ENCODE peak calls at places on chromosomes 3 and 15, in five cellular contexts. Q is effector memory CD4-positive, alpha-beta T cell; H is HepG2; T is endothelial cell of umbilical vein; K is mesenchymal stem cell. C is an unnamed sample.

GRCh38 chr15:52790166-52790708 is at the start of gene ONECUT1:
- DNase-seq in T (peak; percentile 44), K (peak; percentile 40), H (peak; percentile 37), Q (no peak), C (peak; percentile 18)

GRCh38 chr3:77055841-77056341 is 16.0 kb downstream of the ROBO2 start:
- DNase-seq in Q (no peak), K (peak; percentile 42), H (no peak), T (no peak), C (peak; percentile 2)

GRCh38 chr15:98651581-98652220 is 3.4 kb downstream of the IGF1R start:
- DNase-seq in K (peak; percentile 30), T (peak; percentile 53), H (no peak), Q (no peak), C (peak; percentile 49)

GRCh38 chr15:90413411-90414379 is 25.7 kb downstream of the IQGAP1 start:
- DNase-seq in T (peak; percentile 54), Q (no peak), H (no peak), K (peak; percentile 87), C (peak; percentile 59)

GRCh38 chr3:31105011-31105410 is 210.6 kb upstream of the GADL1 start:
- DNase-seq in T (no peak), K (no peak), H (no peak), Q (no peak), C (no peak)

GRCh38 chr15:85706779-85707518 is 87.8 kb downstream of the KLHL25 start:
- DNase-seq in Q (peak; percentile 36), H (no peak), K (peak; percentile 89), T (peak; percentile 70), C (peak; percentile 64)

GRCh38 chr3:106399773-106400172 is 531.0 kb upstream of the CBLB start:
- DNase-seq in H (no peak), T (no peak), K (peak; percentile 39), Q (no peak), C (no peak)

GRCh38 chr15:83830381-83830780 is 176.5 kb downstream of the ADAMTSL3 start:
- DNase-seq in Q (no peak), K (no peak), H (no peak), T (no peak), C (no peak)

GRCh38 chr3:131608741-131609140 is 106.0 kb upstream of the MRPL3 start:
- DNase-seq in K (no peak), Q (no peak), H (no peak), T (no peak), C (no peak)

GRCh38 chr3:145767909-145768308 is 393.1 kb downstream of the PLOD2 start:
- DNase-seq in H (no peak), Q (no peak), K (peak; percentile 3), T (peak; percentile 40), C (peak; percentile 49)

GRCh38 chr15:32919749-32920414 is 202.1 kb downstream of the GREM1 start:
- DNase-seq in T (no peak), H (no peak), Q (no peak), K (peak; percentile 60), C (peak; percentile 93)

GRCh38 chr3:117230924-117231323 is 521.3 kb downstream of the TUSC7 start:
- DNase-seq in K (no peak), Q (no peak), T (no peak), H (no peak), C (no peak)

GRCh38 chr3:117238805-117239204 is 529.2 kb downstream of the TUSC7 start:
- DNase-seq in K (no peak), T (no peak), Q (no peak), H (no peak), C (no peak)

GRCh38 chr3:117234321-117234720 is 524.7 kb downstream of the TUSC7 start:
- DNase-seq in Q (no peak), H (no peak), T (no peak), K (no peak), C (no peak)
- H3K27ac ChIP-seq in Q (no peak overlapping the region), H (no peak overlapping the region), T (no peak overlapping the region), K (no peak overlapping the region), C (no peak overlapping the region)

GRCh38 chr15:97600190-97600589 is 360.3 kb upstream of the ARRDC4 start:
- DNase-seq in T (no peak), H (no peak), Q (no peak), K (no peak), C (no peak)

GRCh38 chr15:97598353-97598798 is 362.1 kb upstream of the ARRDC4 start:
- DNase-seq in Q (no peak), H (no peak), K (no peak), T (no peak), C (no peak)
- H3K27ac ChIP-seq in Q (no peak overlapping the region), H (no peak overlapping the region), K (no peak overlapping the region), T (no peak overlapping the region), C (no peak overlapping the region)

GRCh38 chr3:136956994-136957393 is 789 bp upstream of the IL20RB start:
- DNase-seq in T (no peak), H (no peak), Q (no peak), K (no peak), C (no peak)
- H3K27ac ChIP-seq in T (no peak overlapping the region), H (peak overlapping the region; percentile 41), Q (no peak overlapping the region), K (no peak overlapping the region), C (no peak overlapping the region)

GRCh38 chr3:196640501-196640968 is 1.0 kb downstream of the NRROS start:
- DNase-seq in K (no peak), T (no peak), Q (no peak), H (no peak), C (no peak)

GRCh38 chr3:196643761-196644160 is 4.3 kb downstream of the NRROS start:
- DNase-seq in K (no peak), H (no peak), Q (no peak), T (no peak), C (no peak)

GRCh38 chr3:196645091-196645490 is 5.6 kb downstream of the NRROS start:
- DNase-seq in Q (no peak), T (no peak), K (no peak), H (no peak), C (no peak)

GRCh38 chr3:196641278-196642058 is 2.0 kb downstream of the NRROS start:
- DNase-seq in Q (peak; percentile 20), T (no peak), K (no peak), H (no peak), C (no peak)

GRCh38 chr3:196643201-196643749 is 3.8 kb downstream of the NRROS start:
- DNase-seq in T (no peak), Q (peak; percentile 12), H (no peak), K (no peak), C (no peak)
- H3K27ac ChIP-seq in T (no peak overlapping the region), Q (peak overlapping the region; percentile 79), H (no peak overlapping the region), K (no peak overlapping the region), C (no peak overlapping the region)

DNA sequence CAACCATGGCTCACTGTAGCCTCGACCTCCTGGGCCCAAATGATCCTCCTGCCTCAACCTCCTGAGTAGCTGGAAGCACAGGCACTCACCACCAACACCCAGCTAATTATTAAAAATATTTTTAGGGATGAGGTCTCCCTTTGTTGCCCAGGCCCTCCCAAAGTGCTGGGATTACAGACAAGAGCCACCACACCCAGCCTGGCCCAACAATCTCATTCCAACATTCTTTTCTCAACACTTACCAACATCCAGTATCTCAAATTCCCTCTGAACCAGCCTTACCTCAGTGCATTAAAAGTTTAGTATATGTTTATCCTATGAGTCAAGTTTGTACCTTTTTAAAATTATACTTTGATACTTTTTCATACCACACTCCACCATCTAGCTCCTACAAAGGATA is 25.0 kb downstream of the ANXA2 start:
- DNase-seq in Q (no peak), K (no peak), T (no peak), H (no peak), C (peak; percentile 77)
- H3K27ac ChIP-seq in Q (no peak overlapping the region), K (peak overlapping the region; percentile 98), T (peak overlapping the region; percentile 98), H (peak overlapping the region; percentile 93), C (peak overlapping the region; percentile 93)

DNA sequence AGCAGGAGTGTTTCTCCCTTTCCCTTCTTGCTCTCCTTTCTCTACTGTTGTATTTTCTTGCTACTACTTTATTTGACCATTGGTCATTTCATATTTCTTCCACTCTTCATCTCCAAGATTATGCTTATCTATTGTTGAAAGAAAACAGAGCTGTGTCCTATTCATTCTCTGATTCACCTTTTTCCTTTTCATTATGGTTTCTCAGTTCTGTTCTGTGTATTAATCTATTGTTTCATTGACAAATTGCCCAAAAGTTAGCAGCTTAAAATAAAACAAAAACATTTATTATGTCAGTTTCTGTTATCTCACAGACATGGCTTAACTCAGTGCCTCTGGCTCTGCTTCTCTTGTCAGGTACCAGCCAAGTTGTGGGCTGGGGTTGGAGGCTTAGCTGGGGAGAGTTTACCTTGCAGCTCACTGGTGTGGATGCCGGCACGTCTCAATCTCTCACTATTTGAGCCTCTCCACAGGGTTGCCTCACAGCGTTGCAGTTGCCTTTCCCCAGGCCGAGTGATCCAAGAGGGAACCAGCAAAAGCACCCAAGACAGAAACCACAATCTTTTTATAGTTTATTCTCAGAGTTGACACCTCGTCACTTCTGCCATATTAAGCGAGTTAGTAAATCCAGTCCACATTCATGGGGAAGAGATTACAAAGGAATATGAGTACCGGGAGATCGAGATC is 36.9 kb upstream of the FILIP1L start:
- DNase-seq in Q (no peak), K (no peak), T (no peak), H (no peak), C (no peak)
- H3K27ac ChIP-seq in Q (no peak overlapping the region), K (no peak overlapping the region), T (no peak overlapping the region), H (no peak overlapping the region), C (no peak overlapping the region)

GRCh38 chr3:167919590-167919989 is 176.1 kb downstream of the GOLIM4 start:
- DNase-seq in K (no peak), T (no peak), H (no peak), Q (no peak), C (no peak)
- H3K27ac ChIP-seq in K (no peak overlapping the region), T (no peak overlapping the region), H (no peak overlapping the region), Q (no peak overlapping the region), C (no peak overlapping the region)

DNA sequence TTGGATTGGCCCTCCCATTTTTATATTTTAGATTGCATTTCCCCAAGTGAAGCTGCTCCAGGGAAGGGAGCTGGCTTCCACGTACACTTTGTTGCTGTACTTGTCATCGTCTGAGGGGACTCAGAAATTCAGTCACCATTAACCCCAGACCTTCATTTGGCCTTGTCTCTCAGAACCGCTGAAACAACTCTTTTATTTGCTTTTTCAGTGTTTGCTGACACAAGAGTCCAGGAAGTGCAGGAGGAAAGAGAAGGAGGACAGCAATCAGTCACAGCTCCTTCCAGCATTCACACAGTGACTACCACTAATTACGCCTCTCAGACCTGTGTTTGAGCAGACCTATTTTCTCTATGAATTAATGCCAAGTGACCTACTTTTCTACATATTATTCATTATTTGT is 276.5 kb downstream of the TBL1XR1 start:
- DNase-seq in T (peak; percentile 48), K (no peak), H (peak; percentile 53), Q (no peak), C (no peak)
- H3K27ac ChIP-seq in T (peak overlapping the region; percentile 38), K (no peak overlapping the region), H (no peak overlapping the region), Q (no peak overlapping the region), C (no peak overlapping the region)

GRCh38 chr3:50427255-50427654 is 67.9 kb upstream of the TMEM115 start:
- DNase-seq in K (no peak), Q (no peak), T (no peak), H (no peak), C (no peak)

GRCh38 chr3:50430186-50430585 is 70.9 kb upstream of the TMEM115 start:
- DNase-seq in H (no peak), K (no peak), Q (no peak), T (no peak), C (no peak)

GRCh38 chr3:50433954-50434353 is 69.5 kb downstream of the CACNA2D2 start:
- DNase-seq in T (no peak), Q (no peak), K (no peak), H (no peak), C (no peak)

GRCh38 chr3:50428007-50428633 is 68.8 kb upstream of the TMEM115 start:
- DNase-seq in T (no peak), H (no peak), Q (no peak), K (no peak), C (no peak)

GRCh38 chr3:50430950-50431435 is 71.7 kb upstream of the TMEM115 start:
- DNase-seq in T (no peak), H (no peak), K (no peak), Q (no peak), C (no peak)
- H3K27ac ChIP-seq in T (no peak overlapping the region), H (no peak overlapping the region), K (no peak overlapping the region), Q (no peak overlapping the region), C (no peak overlapping the region)